ENCODE peak calls at places on chromosomes 6 and 20, in six cellular contexts. M is H1, X is HCT116, F is HepG2, K is SK-N-SH, N is K562. J is an unnamed sample.

GRCh38 chr6:142819603-142820335 is 125.2 kb downstream of the HIVEP2 start:
- DNase-seq in N (no peak), F (no peak), K (no peak), M (no peak), X (no peak), J (no peak)

GRCh38 chr20:6008254-6008653 is 45.6 kb downstream of the LRRN4 start:
- DNase-seq in K (no peak), N (no peak), X (no peak), M (no peak), F (peak), J (no peak)

GRCh38 chr6:16265351-16266341 is 27.3 kb downstream of the GMPR start:
- DNase-seq in M (no peak), K (no peak), N (peak), X (no peak), F (no peak), J (no peak)

GRCh38 chr6:143021543-143021942 is 39.1 kb upstream of the AIG1 start:
- DNase-seq in N (no peak), F (no peak), M (no peak), K (no peak), X (no peak), J (no peak)

GRCh38 chr6:109978174-109979032 is at the start of gene GPR6:
- DNase-seq in K (peak), F (peak), M (no peak), X (no peak), N (peak), J (peak)

GRCh38 chr20:11569163-11569562 is 348.5 kb upstream of the BTBD3 start:
- DNase-seq in N (no peak), K (no peak), M (peak), X (no peak), F (no peak), J (no peak)

GRCh38 chr6:56581561-56581960 is 61.1 kb downstream of the DST start:
- DNase-seq in F (no peak), K (no peak), M (no peak), N (no peak), X (no peak), J (no peak)

GRCh38 chr6:100573169-100573568 is 108.4 kb upstream of the SIM1 start:
- DNase-seq in N (peak), F (peak), M (no peak), K (peak), X (peak), J (peak)

GRCh38 chr6:21352131-21352530 is 241.4 kb upstream of the SOX4 start:
- DNase-seq in M (no peak), K (no peak), X (no peak), F (no peak), N (no peak), J (no peak)

GRCh38 chr20:18587665-18588553 is at the start of gene DTD1:
- DNase-seq in K (peak), M (peak), F (peak), N (peak), X (peak), J (peak)

GRCh38 chr6:148972481-148972880 is 225.7 kb downstream of the UST start:
- DNase-seq in N (peak), F (peak), K (no peak), X (peak), M (peak), J (peak)

GRCh38 chr6:81138236-81138635 is 614.2 kb downstream of the TENT5A start:
- DNase-seq in X (no peak), F (no peak), K (no peak), M (no peak), N (no peak), J (peak)

GRCh38 chr6:148325316-148326068 is 17.1 kb upstream of the SASH1 start:
- DNase-seq in F (no peak), N (no peak), X (no peak), M (no peak), K (no peak), J (no peak)

GRCh38 chr6:157985378-157986155 is 3.9 kb downstream of the SYNJ2 start:
- DNase-seq in X (no peak), M (no peak), F (peak), K (no peak), N (no peak), J (no peak)

GRCh38 chr20:45181639-45182038 is 6.9 kb downstream of the PI3 start:
- DNase-seq in K (peak), X (no peak), N (no peak), F (no peak), M (no peak), J (no peak)

GRCh38 chr20:43953919-43954617 is 39.4 kb downstream of the TOX2 start:
- DNase-seq in K (no peak), M (no peak), F (no peak), N (no peak), X (no peak), J (no peak)

GRCh38 chr20:1752045-1752444 is 94.5 kb upstream of the SIRPG start:
- DNase-seq in F (no peak), N (no peak), M (no peak), K (no peak), X (no peak), J (no peak)

GRCh38 chr20:1619861-1620444 is at the start of gene SIRPB1:
- DNase-seq in M (no peak), K (no peak), N (peak), X (no peak), F (peak), J (no peak)

GRCh38 chr20:45857836-45858250 is 429 bp downstream of the ZSWIM3 start:
- DNase-seq in K (peak), M (no peak), X (no peak), F (no peak), N (peak), J (no peak)

GRCh38 chr6:40755046-40755681 is 168.0 kb upstream of the LRFN2 start:
- DNase-seq in M (no peak), F (no peak), K (peak), X (no peak), N (no peak), J (no peak)

GRCh38 chr20:40776702-40777457 is 87.8 kb upstream of the MAFB start:
- DNase-seq in K (no peak), M (no peak), X (no peak), N (no peak), F (no peak), J (no peak)

GRCh38 chr6:52505726-52506501 is 70.9 kb downstream of the TRAM2 start:
- DNase-seq in F (no peak), M (no peak), N (no peak), K (peak), X (no peak), J (no peak)

GRCh38 chr6:166435574-166435973 is 52.8 kb upstream of the MPC1 start:
- DNase-seq in N (no peak), X (no peak), F (no peak), K (peak), M (no peak), J (no peak)

GRCh38 chr20:23451956-23452487 is 654 bp downstream of the CST11 start:
- DNase-seq in N (no peak), X (no peak), M (no peak), F (no peak), K (no peak), J (no peak)

GRCh38 chr6:147868493-147869222 is 360.2 kb downstream of the SAMD5 start:
- DNase-seq in X (no peak), F (no peak), K (no peak), M (no peak), N (no peak), J (no peak)

GRCh38 chr6:154954352-154954751 is 40.8 kb upstream of the TIAM2 start:
- DNase-seq in N (no peak), K (peak), M (no peak), F (no peak), X (no peak), J (no peak)

GRCh38 chr20:41181567-41181966 is 44.2 kb downstream of the PLCG1 start:
- DNase-seq in K (no peak), M (no peak), X (no peak), N (no peak), F (no peak), J (no peak)

GRCh38 chr6:34819571-34820480 is 27.9 kb downstream of the BLTP3A start:
- DNase-seq in F (no peak), M (no peak), X (no peak), N (no peak), K (no peak), J (no peak)

GRCh38 chr6:33061987-33062386 is 11.5 kb downstream of the HLA-DPA1 start:
- DNase-seq in K (no peak), F (no peak), X (no peak), N (peak), M (no peak), J (peak)

GRCh38 chr20:35991142-35991771 is 22.9 kb downstream of the CNBD2 start:
- DNase-seq in M (no peak), K (peak), X (peak), F (peak), N (peak), J (peak)

GRCh38 chr6:68709091-68709490 is 74.0 kb downstream of the ADGRB3 start:
- DNase-seq in M (no peak), X (no peak), F (no peak), N (no peak), K (no peak), J (no peak)

GRCh38 chr6:43009124-43009523 is 4.6 kb downstream of the MEA1 start:
- DNase-seq in X (no peak), N (peak), F (peak), M (no peak), K (peak), J (peak)

DNA sequence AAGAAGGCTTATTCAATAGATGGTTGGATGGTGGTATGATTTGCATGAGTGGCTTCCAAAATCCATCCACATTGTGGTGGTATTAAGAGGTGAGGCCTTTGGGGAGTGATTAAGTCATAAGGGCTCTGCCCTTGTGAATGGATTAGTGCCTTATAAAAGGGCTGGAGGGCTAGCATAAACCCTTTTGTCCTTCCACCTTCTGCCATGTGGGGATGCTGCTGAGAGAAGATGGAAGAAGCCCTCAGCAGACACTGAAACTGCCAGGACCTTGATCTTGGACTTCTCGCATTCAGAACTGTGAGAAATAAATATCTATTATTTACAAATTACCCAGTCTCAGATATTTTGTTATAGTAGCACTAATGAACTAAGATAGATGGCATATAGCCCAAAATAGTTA is 27.8 kb upstream of the SRPK1 start:
- DNase-seq in M (no peak), X (peak), N (no peak), K (no peak), F (peak), J (peak)
- TF ChIP-seq JUND in M (no peak), X (no peak), N (no peak), K (no peak), F (no peak), J (no peak)

DNA sequence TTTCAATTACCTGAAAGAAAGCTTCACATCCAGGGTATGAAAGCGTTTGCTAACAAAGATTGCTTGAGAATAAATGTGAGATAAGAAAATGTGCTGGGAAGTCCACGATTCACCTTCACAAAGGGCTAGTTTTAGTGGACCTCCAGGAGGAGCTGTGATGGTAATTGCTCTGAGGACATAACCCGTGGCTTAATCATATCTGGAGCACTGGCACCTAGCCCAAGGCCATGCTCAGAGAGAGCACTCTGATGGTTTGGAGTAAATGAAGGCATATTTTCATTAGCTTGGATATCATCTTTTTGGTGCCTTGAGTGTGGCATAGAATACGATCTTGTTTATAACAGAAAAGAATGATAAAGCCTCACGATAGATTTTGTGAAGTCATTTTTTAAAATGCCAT is 46.9 kb upstream of the BACH2 start:
- DNase-seq in N (no peak), F (no peak), K (peak), M (no peak), X (peak), J (no peak)
- TF ChIP-seq JUND in N (no peak), F (no peak), K (no peak), M (no peak), X (no peak), J (no peak)

GRCh38 chr20:63102720-63103375 is 96.1 kb upstream of the BHLHE23 start:
- DNase-seq in F (no peak), X (no peak), M (no peak), N (no peak), K (peak), J (no peak)

GRCh38 chr20:63103402-63104311 is 96.9 kb upstream of the BHLHE23 start:
- DNase-seq in K (no peak), N (no peak), M (no peak), F (no peak), X (no peak), J (no peak)

GRCh38 chr20:63100926-63101699 is 94.3 kb upstream of the BHLHE23 start:
- DNase-seq in X (no peak), M (no peak), N (no peak), K (no peak), F (no peak), J (no peak)

GRCh38 chr20:63100401-63100925 is 93.7 kb upstream of the BHLHE23 start:
- DNase-seq in M (no peak), K (no peak), F (no peak), X (no peak), N (no peak), J (no peak)

DNA sequence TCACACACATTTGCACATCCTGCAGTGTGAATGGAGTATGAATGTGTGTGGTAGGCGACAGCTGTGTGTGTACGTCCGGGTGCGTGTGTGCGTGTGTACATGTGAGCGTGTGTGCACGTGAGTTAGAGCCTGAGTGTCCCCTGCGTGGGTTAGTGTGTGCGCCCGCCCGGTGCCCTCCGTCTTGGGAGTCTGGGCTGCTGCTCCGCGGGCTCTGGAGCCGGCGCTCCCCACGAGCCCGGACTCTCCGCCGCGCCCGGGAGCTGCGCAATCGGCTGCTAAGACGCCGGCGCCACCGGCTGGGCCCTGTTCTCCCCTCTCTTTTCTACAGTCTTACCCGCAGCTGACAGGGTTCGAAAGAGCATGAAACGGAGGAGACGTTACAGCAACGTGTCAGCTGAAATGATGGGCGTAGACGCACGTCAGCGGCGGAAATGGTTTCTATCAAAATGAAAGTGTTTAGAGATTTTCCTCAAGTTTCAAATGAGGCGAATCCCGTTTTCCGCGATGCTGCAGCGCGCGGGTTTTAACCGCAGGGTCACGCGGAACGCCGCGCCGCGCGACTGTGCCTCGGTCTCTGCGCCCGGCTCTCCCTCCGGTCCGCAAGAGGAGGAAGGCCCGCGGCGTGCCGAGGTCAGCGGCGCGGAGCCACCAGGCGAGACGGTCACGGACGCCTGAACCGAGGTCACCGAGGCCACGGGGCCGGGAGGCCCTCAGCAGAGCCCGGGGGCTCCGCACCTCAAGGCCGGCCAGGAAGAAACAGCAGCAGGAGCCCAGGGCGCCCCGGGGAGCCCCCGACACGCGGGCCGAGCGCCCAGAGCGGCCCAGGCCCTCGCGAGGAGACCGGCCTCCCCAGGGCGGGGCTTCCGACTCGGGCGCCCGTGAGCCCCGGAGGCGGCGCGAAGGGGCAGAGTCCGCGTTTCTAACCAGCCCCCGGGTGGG is 95.3 kb upstream of the BHLHE23 start:
- DNase-seq in N (no peak), K (peak), X (no peak), M (no peak), F (no peak), J (peak)
- TF ChIP-seq JUND in N (no peak), K (no peak), X (no peak), M (no peak), F (no peak), J (no peak)

GRCh38 chr20:49792006-49792405 is 20.6 kb upstream of the SLC9A8 start:
- DNase-seq in X (no peak), F (no peak), N (no peak), M (no peak), K (no peak), J (no peak)

GRCh38 chr20:49797292-49797628 is 15.4 kb upstream of the SLC9A8 start:
- DNase-seq in M (no peak), X (no peak), F (no peak), K (no peak), N (no peak), J (no peak)

GRCh38 chr20:49795125-49795424 is 17.6 kb upstream of the SLC9A8 start:
- DNase-seq in X (no peak), K (no peak), F (no peak), M (no peak), N (no peak), J (no peak)

GRCh38 chr20:49792611-49793010 is 20.0 kb upstream of the SLC9A8 start:
- DNase-seq in N (no peak), F (no peak), X (no peak), K (no peak), M (no peak), J (no peak)

DNA sequence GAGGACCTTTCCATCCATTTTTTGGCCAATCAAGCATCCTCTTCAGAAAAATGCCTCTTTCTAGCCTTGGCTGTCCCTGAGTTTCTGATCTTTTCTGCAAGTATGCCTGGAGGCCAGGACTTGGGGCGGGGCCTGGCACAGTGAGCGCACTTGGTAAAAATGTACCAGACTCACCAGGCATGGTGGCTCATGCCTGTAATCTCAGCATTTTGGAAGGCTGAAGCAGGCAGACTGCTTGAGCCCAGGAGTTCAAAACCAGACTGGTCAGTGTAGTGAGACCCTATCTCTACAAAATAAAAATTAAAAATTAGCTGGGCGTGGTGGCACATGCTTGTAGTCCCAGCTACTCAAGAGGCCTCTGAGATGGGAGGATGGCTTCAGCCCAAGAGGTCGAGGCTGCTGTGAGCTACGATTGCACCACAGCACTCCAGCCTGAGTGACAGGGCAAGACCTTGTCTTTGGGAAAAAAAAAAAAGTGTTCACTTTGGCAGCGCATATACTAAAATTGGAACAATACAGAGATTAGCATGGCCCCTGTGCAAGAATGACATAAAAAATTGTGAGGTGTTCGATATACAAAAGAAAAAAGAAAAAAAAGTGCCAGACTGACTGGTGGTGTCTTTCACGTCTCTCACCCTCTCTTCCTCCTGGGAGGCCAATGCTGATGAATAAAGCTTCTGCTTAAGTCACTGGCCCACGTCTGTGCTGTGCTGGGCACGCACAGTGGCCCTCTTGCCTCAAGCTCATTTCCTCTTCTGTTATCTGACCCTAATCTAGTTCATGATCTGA is 18.1 kb upstream of the SLC9A8 start:
- DNase-seq in X (no peak), F (no peak), K (no peak), M (no peak), N (no peak), J (no peak)
- TF ChIP-seq JUND in X (no peak), F (no peak), K (no peak), M (no peak), N (no peak), J (no peak)

GRCh38 chr6:37906121-37906520 is 86.6 kb downstream of the ZFAND3 start:
- DNase-seq in M (no peak), K (no peak), F (no peak), N (no peak), X (no peak), J (no peak)
- TF ChIP-seq JUND in M (no peak), K (no peak), F (no peak), N (no peak), X (no peak), J (no peak)

GRCh38 chr20:2838847-2839671 is 1.4 kb downstream of the PCED1A start:
- DNase-seq in X (no peak), N (no peak), K (no peak), M (no peak), F (no peak), J (no peak)

GRCh38 chr20:2838170-2838797 is 2.2 kb downstream of the PCED1A start:
- DNase-seq in X (no peak), K (no peak), N (no peak), M (no peak), F (no peak), J (no peak)

GRCh38 chr20:2839732-2840137 is 720 bp downstream of the PCED1A start:
- DNase-seq in K (no peak), N (no peak), X (no peak), F (no peak), M (no peak), J (no peak)

GRCh38 chr20:2840967-2841531 is 504 bp downstream of the VPS16 start:
- DNase-seq in X (no peak), M (no peak), K (peak), N (peak), F (peak), J (no peak)

GRCh38 chr20:2840138-2840966 is at the start of the genes PCED1A and VPS16:
- DNase-seq in X (peak), N (peak), K (peak), F (peak), M (peak), J (peak)
- TF ChIP-seq JUND in X (no peak), N (no peak), K (no peak), F (no peak), M (no peak), J (no peak)

GRCh38 chr6:61809004-61809595 is 476.9 kb downstream of the KHDRBS2 start:
- DNase-seq in X (no peak), F (peak), N (no peak), K (peak), M (no peak), J (peak)
- TF ChIP-seq JUND in X (no peak), F (no peak), N (no peak), K (no peak), M (no peak), J (no peak)